ENCODE peak calls at places on chromosome 10, in five cellular contexts. One of them, this sample, is unnamed.

GRCh38 chr10:13922591-13922990 is 335.8 kb downstream of the PRPF18 start:
- DNase-seq in activated CD4-positive, alpha-beta T cell treated with anti-CD3 and anti-CD28 coated beads, Interleukin-2, amount 50 U/mL, for 1 hour: no peak
- DNase-seq in HCT116: no peak
- DNase-seq in nephron progenitor cell: no peak
- DNase-seq in retina: no peak
- DNase-seq in this sample: no peak

GRCh38 chr10:93090619-93091018 is 16.9 kb downstream of the CYP26A1 start:
- DNase-seq in nephron progenitor cell: no peak
- DNase-seq in activated CD4-positive, alpha-beta T cell treated with anti-CD3 and anti-CD28 coated beads, Interleukin-2, amount 50 U/mL, for 1 hour: no peak
- DNase-seq in HCT116: no peak
- DNase-seq in retina: no peak
- DNase-seq in this sample: no peak

GRCh38 chr10:103692421-103693069 is 162.8 kb downstream of the SH3PXD2A start:
- DNase-seq in activated CD4-positive, alpha-beta T cell treated with anti-CD3 and anti-CD28 coated beads, Interleukin-2, amount 50 U/mL, for 1 hour: no peak
- DNase-seq in HCT116: no peak
- DNase-seq in retina: peak; percentile 67
- DNase-seq in nephron progenitor cell: peak; percentile 58
- DNase-seq in this sample: no peak

GRCh38 chr10:125634606-125635005 is 48.4 kb downstream of the TEX36 start:
- DNase-seq in activated CD4-positive, alpha-beta T cell treated with anti-CD3 and anti-CD28 coated beads, Interleukin-2, amount 50 U/mL, for 1 hour: no peak
- DNase-seq in retina: no peak
- DNase-seq in HCT116: no peak
- DNase-seq in nephron progenitor cell: no peak
- DNase-seq in this sample: no peak

GRCh38 chr10:119344381-119344780 is 137.0 kb downstream of the GRK5 start:
- DNase-seq in retina: no peak
- DNase-seq in nephron progenitor cell: no peak
- DNase-seq in activated CD4-positive, alpha-beta T cell treated with anti-CD3 and anti-CD28 coated beads, Interleukin-2, amount 50 U/mL, for 1 hour: no peak
- DNase-seq in HCT116: no peak
- DNase-seq in this sample: no peak

GRCh38 chr10:17989908-17990767 is 38.4 kb downstream of the SLC39A12 start:
- DNase-seq in activated CD4-positive, alpha-beta T cell treated with anti-CD3 and anti-CD28 coated beads, Interleukin-2, amount 50 U/mL, for 1 hour: no peak
- DNase-seq in nephron progenitor cell: no peak
- DNase-seq in HCT116: peak; percentile 56
- DNase-seq in retina: no peak
- DNase-seq in this sample: peak; percentile 17

GRCh38 chr10:18681971-18682403 is 22.8 kb downstream of the ARL5B start:
- DNase-seq in HCT116: no peak
- DNase-seq in retina: no peak
- DNase-seq in activated CD4-positive, alpha-beta T cell treated with anti-CD3 and anti-CD28 coated beads, Interleukin-2, amount 50 U/mL, for 1 hour: no peak
- DNase-seq in nephron progenitor cell: no peak
- DNase-seq in this sample: no peak

GRCh38 chr10:28137907-28138880 is 139.3 kb upstream of the ODAD2 start:
- DNase-seq in retina: no peak
- DNase-seq in HCT116: peak; percentile 81
- DNase-seq in activated CD4-positive, alpha-beta T cell treated with anti-CD3 and anti-CD28 coated beads, Interleukin-2, amount 50 U/mL, for 1 hour: no peak
- DNase-seq in nephron progenitor cell: no peak
- DNase-seq in this sample: peak; percentile 41

GRCh38 chr10:52359466-52359865 is 45.4 kb downstream of the DKK1 start:
- DNase-seq in HCT116: no peak
- DNase-seq in nephron progenitor cell: no peak
- DNase-seq in retina: no peak
- DNase-seq in activated CD4-positive, alpha-beta T cell treated with anti-CD3 and anti-CD28 coated beads, Interleukin-2, amount 50 U/mL, for 1 hour: no peak
- DNase-seq in this sample: no peak

GRCh38 chr10:79441433-79441832 is 4.0 kb downstream of the ZCCHC24 start:
- DNase-seq in activated CD4-positive, alpha-beta T cell treated with anti-CD3 and anti-CD28 coated beads, Interleukin-2, amount 50 U/mL, for 1 hour: no peak
- DNase-seq in nephron progenitor cell: no peak
- DNase-seq in retina: no peak
- DNase-seq in HCT116: no peak
- DNase-seq in this sample: no peak

GRCh38 chr10:92920866-92921265 is 72.5 kb downstream of the EXOC6 start:
- DNase-seq in activated CD4-positive, alpha-beta T cell treated with anti-CD3 and anti-CD28 coated beads, Interleukin-2, amount 50 U/mL, for 1 hour: no peak
- DNase-seq in nephron progenitor cell: no peak
- DNase-seq in HCT116: no peak
- DNase-seq in retina: no peak
- DNase-seq in this sample: no peak

GRCh38 chr10:122780391-122780790 is 65.3 kb downstream of the CUZD1 start:
- DNase-seq in activated CD4-positive, alpha-beta T cell treated with anti-CD3 and anti-CD28 coated beads, Interleukin-2, amount 50 U/mL, for 1 hour: no peak
- DNase-seq in retina: no peak
- DNase-seq in HCT116: no peak
- DNase-seq in nephron progenitor cell: no peak
- DNase-seq in this sample: no peak

GRCh38 chr10:17214991-17215781 is 12.9 kb upstream of the VIM start:
- DNase-seq in HCT116: peak; percentile 83
- DNase-seq in retina: no peak
- DNase-seq in nephron progenitor cell: no peak
- DNase-seq in activated CD4-positive, alpha-beta T cell treated with anti-CD3 and anti-CD28 coated beads, Interleukin-2, amount 50 U/mL, for 1 hour: no peak
- DNase-seq in this sample: peak; percentile 60

GRCh38 chr10:10418397-10418796 is 599.3 kb upstream of the CELF2 start:
- DNase-seq in nephron progenitor cell: no peak
- DNase-seq in activated CD4-positive, alpha-beta T cell treated with anti-CD3 and anti-CD28 coated beads, Interleukin-2, amount 50 U/mL, for 1 hour: no peak
- DNase-seq in retina: no peak
- DNase-seq in HCT116: no peak
- DNase-seq in this sample: no peak

GRCh38 chr10:5356479-5356763 is 8.3 kb upstream of the UCN3 start:
- DNase-seq in nephron progenitor cell: no peak
- DNase-seq in activated CD4-positive, alpha-beta T cell treated with anti-CD3 and anti-CD28 coated beads, Interleukin-2, amount 50 U/mL, for 1 hour: no peak
- DNase-seq in retina: no peak
- DNase-seq in HCT116: no peak
- DNase-seq in this sample: no peak

GRCh38 chr10:35852721-35853120 is 210.6 kb upstream of the FZD8 start:
- DNase-seq in HCT116: no peak
- DNase-seq in retina: no peak
- DNase-seq in activated CD4-positive, alpha-beta T cell treated with anti-CD3 and anti-CD28 coated beads, Interleukin-2, amount 50 U/mL, for 1 hour: no peak
- DNase-seq in nephron progenitor cell: no peak
- DNase-seq in this sample: no peak

GRCh38 chr10:27372095-27372494 is 131.5 kb upstream of the ACBD5 start:
- DNase-seq in HCT116: no peak
- DNase-seq in nephron progenitor cell: no peak
- DNase-seq in retina: no peak
- DNase-seq in activated CD4-positive, alpha-beta T cell treated with anti-CD3 and anti-CD28 coated beads, Interleukin-2, amount 50 U/mL, for 1 hour: no peak
- DNase-seq in this sample: no peak

GRCh38 chr10:69569144-69569934 is 3.9 kb downstream of the NEUROG3 start:
- DNase-seq in HCT116: no peak
- DNase-seq in nephron progenitor cell: no peak
- DNase-seq in retina: peak; percentile 46
- DNase-seq in activated CD4-positive, alpha-beta T cell treated with anti-CD3 and anti-CD28 coated beads, Interleukin-2, amount 50 U/mL, for 1 hour: no peak
- DNase-seq in this sample: no peak

GRCh38 chr10:70197235-70197952 is 27.1 kb upstream of the SAR1A start:
- DNase-seq in activated CD4-positive, alpha-beta T cell treated with anti-CD3 and anti-CD28 coated beads, Interleukin-2, amount 50 U/mL, for 1 hour: no peak
- DNase-seq in HCT116: no peak
- DNase-seq in retina: no peak
- DNase-seq in nephron progenitor cell: no peak
- DNase-seq in this sample: no peak

GRCh38 chr10:25017247-25017590 is 807 bp downstream of the THNSL1 start:
- DNase-seq in activated CD4-positive, alpha-beta T cell treated with anti-CD3 and anti-CD28 coated beads, Interleukin-2, amount 50 U/mL, for 1 hour: no peak
- DNase-seq in nephron progenitor cell: no peak
- DNase-seq in retina: no peak
- DNase-seq in HCT116: no peak
- DNase-seq in this sample: no peak

GRCh38 chr10:101485207-101485606 is 102.8 kb downstream of the POLL start:
- DNase-seq in activated CD4-positive, alpha-beta T cell treated with anti-CD3 and anti-CD28 coated beads, Interleukin-2, amount 50 U/mL, for 1 hour: no peak
- DNase-seq in nephron progenitor cell: no peak
- DNase-seq in retina: no peak
- DNase-seq in HCT116: no peak
- DNase-seq in this sample: no peak

GRCh38 chr10:127619550-127619949 is 70.4 kb downstream of the NPS start:
- DNase-seq in retina: no peak
- DNase-seq in HCT116: no peak
- DNase-seq in nephron progenitor cell: no peak
- DNase-seq in activated CD4-positive, alpha-beta T cell treated with anti-CD3 and anti-CD28 coated beads, Interleukin-2, amount 50 U/mL, for 1 hour: no peak
- DNase-seq in this sample: no peak

GRCh38 chr10:28179490-28180099 is 123.3 kb downstream of the MPP7 start:
- DNase-seq in activated CD4-positive, alpha-beta T cell treated with anti-CD3 and anti-CD28 coated beads, Interleukin-2, amount 50 U/mL, for 1 hour: no peak
- DNase-seq in retina: peak; percentile 14
- DNase-seq in HCT116: peak; percentile 69
- DNase-seq in nephron progenitor cell: peak; percentile 40
- DNase-seq in this sample: peak; percentile 63

GRCh38 chr10:114519306-114519669 is 115.0 kb upstream of the AFAP1L2 start:
- DNase-seq in nephron progenitor cell: no peak
- DNase-seq in HCT116: peak; percentile 35
- DNase-seq in activated CD4-positive, alpha-beta T cell treated with anti-CD3 and anti-CD28 coated beads, Interleukin-2, amount 50 U/mL, for 1 hour: no peak
- DNase-seq in retina: no peak
- DNase-seq in this sample: no peak

GRCh38 chr10:79299397-79300370 is 47.6 kb upstream of the PPIF start:
- DNase-seq in HCT116: no peak
- DNase-seq in activated CD4-positive, alpha-beta T cell treated with anti-CD3 and anti-CD28 coated beads, Interleukin-2, amount 50 U/mL, for 1 hour: no peak
- DNase-seq in nephron progenitor cell: no peak
- DNase-seq in retina: no peak
- DNase-seq in this sample: no peak

GRCh38 chr10:104309980-104310978 is 28.0 kb downstream of the ITPRIP start:
- DNase-seq in activated CD4-positive, alpha-beta T cell treated with anti-CD3 and anti-CD28 coated beads, Interleukin-2, amount 50 U/mL, for 1 hour: no peak
- DNase-seq in nephron progenitor cell: no peak
- DNase-seq in HCT116: no peak
- DNase-seq in retina: no peak
- DNase-seq in this sample: no peak

GRCh38 chr10:93799309-93799708 is 41.6 kb downstream of the LGI1 start:
- DNase-seq in retina: no peak
- DNase-seq in nephron progenitor cell: no peak
- DNase-seq in HCT116: no peak
- DNase-seq in activated CD4-positive, alpha-beta T cell treated with anti-CD3 and anti-CD28 coated beads, Interleukin-2, amount 50 U/mL, for 1 hour: no peak
- DNase-seq in this sample: no peak